ENCODE peak calls at places on chromosomes 5 and 9, in seven cellular contexts. U is sigmoid colon, M is heart right ventricle, S is mammary epithelial cell, C is endothelial cell, A is stomach, G is thoracic aorta. L is an unnamed sample.
A peak's percentile ranks its signal among the peaks of the same experiment; 100 is the strongest.

GRCh38 chr5:39714036-39714698 is 289.4 kb upstream of the DAB2 start:
- DNase-seq in U (no peak), M (peak; percentile 7), S (peak; percentile 64), C (peak; percentile 45), A (peak; percentile 52), G (no peak), L (peak; percentile 64)

GRCh38 chr5:79001471-79001870 is 16.4 kb upstream of the ARSB start:
- DNase-seq in U (no peak), M (no peak), S (no peak), C (no peak), A (no peak), G (no peak), L (peak; percentile 13)

GRCh38 chr5:112735702-112736101 is 2.0 kb upstream of the APC start:
- DNase-seq in U (no peak), M (no peak), S (peak; percentile 22), C (no peak), A (no peak), G (no peak), L (peak; percentile 64)

GRCh38 chr5:11504794-11505193 is 399.5 kb downstream of the CTNND2 start:
- DNase-seq in U (no peak), M (no peak), S (no peak), C (no peak), A (no peak), G (no peak), L (no peak)

GRCh38 chr9:94799578-94800264 is 73.2 kb downstream of the AOPEP start:
- DNase-seq in U (no peak), M (no peak), S (peak; percentile 47), C (no peak), A (no peak), G (no peak), L (peak; percentile 43)

GRCh38 chr5:39716532-39716971 is 291.8 kb upstream of the DAB2 start:
- DNase-seq in U (no peak), M (peak; percentile 4), S (peak; percentile 31), C (peak; percentile 51), A (peak; percentile 58), G (no peak), L (peak; percentile 44)

GRCh38 chr9:135566552-135566951 is 5.0 kb downstream of the PAEP start:
- DNase-seq in U (peak; percentile 19), M (no peak), S (peak; percentile 18), C (no peak), A (peak; percentile 18), G (no peak), L (no peak)

GRCh38 chr5:139638090-139638735 is 9.9 kb upstream of the CXXC5 start:
- DNase-seq in U (peak; percentile 92), M (peak; percentile 86), S (no peak), C (peak; percentile 55), A (peak; percentile 86), G (peak; percentile 61), L (peak; percentile 90)

GRCh38 chr9:95874989-95875304 is 544 bp upstream of the ERCC6L2 start:
- DNase-seq in U (peak; percentile 79), M (peak; percentile 63), S (peak; percentile 52), C (peak; percentile 27), A (peak; percentile 44), G (peak; percentile 6), L (peak; percentile 49)

GRCh38 chr5:175059687-175060194 is 335.4 kb downstream of the MSX2 start:
- DNase-seq in U (peak; percentile 63), M (peak; percentile 41), S (no peak), C (peak; percentile 77), A (no peak), G (peak; percentile 8), L (peak; percentile 3)

GRCh38 chr5:55903121-55903701 is 52.1 kb downstream of the IL31RA start:
- DNase-seq in U (no peak), M (no peak), S (peak; percentile 29), C (no peak), A (no peak), G (no peak), L (no peak)

GRCh38 chr5:118208031-118208453 is 780.3 kb downstream of the DTWD2 start:
- DNase-seq in U (no peak), M (no peak), S (no peak), C (no peak), A (no peak), G (no peak), L (no peak)

GRCh38 chr5:78113689-78114088 is 180.8 kb downstream of the AP3B1 start:
- DNase-seq in U (no peak), M (no peak), S (no peak), C (no peak), A (no peak), G (no peak), L (no peak)

GRCh38 chr9:87876708-87877107 is 6.0 kb upstream of the SPATA31E1 start:
- DNase-seq in U (no peak), M (no peak), S (no peak), C (no peak), A (no peak), G (no peak), L (no peak)

GRCh38 chr5:138775034-138775433 is 21.8 kb downstream of the CTNNA1 start:
- DNase-seq in U (no peak), M (no peak), S (no peak), C (no peak), A (no peak), G (no peak), L (no peak)

GRCh38 chr9:112572416-112572815 is 85.8 kb downstream of the KIAA1958 start:
- DNase-seq in U (no peak), M (no peak), S (no peak), C (no peak), A (no peak), G (no peak), L (no peak)
- TF ChIP-seq CTCF in U (no peak), M (no peak), S (no peak), C (no peak), A (no peak), G (no peak), L (no peak)

GRCh38 chr9:18190671-18191374 is 283.1 kb upstream of the ADAMTSL1 start:
- DNase-seq in U (peak; percentile 48), M (no peak), S (no peak), C (no peak), A (no peak), G (no peak), L (no peak)
- TF ChIP-seq CTCF in U (no peak), M (no peak), S (peak; percentile 22), C (no peak), A (no peak), G (no peak), L (no peak)

GRCh38 chr5:41517909-41518308 is 7.5 kb upstream of the PLCXD3 start:
- DNase-seq in U (no peak), M (no peak), S (no peak), C (no peak), A (no peak), G (no peak), L (peak; percentile 7)

GRCh38 chr5:41522193-41522786 is 11.9 kb upstream of the PLCXD3 start:
- DNase-seq in U (no peak), M (no peak), S (no peak), C (no peak), A (no peak), G (no peak), L (no peak)

GRCh38 chr5:41524174-41524573 is 13.8 kb upstream of the PLCXD3 start:
- DNase-seq in U (no peak), M (no peak), S (no peak), C (no peak), A (no peak), G (no peak), L (no peak)

DNA sequence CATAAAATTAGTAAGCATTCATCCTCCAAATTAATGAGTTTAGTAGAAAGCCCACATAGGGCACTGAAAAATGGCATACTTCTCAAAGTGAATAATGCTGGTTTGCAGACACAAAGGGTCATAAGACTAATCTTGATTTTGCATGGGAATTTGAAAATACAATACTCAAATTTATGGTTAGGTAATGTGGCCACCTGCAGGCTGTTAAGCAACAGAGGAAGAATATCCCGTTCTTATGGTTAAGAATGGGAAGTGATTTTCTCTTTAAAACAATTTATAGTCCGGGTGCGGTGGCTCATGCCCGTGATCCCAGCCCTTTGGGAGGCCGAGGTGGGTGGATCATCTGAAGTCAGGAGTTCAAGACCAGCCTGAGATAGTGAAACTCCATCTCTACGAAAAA is 9.4 kb upstream of the PLCXD3 start:
- DNase-seq in U (no peak), M (no peak), S (no peak), C (no peak), A (no peak), G (no peak), L (no peak)
- TF ChIP-seq CTCF in U (no peak), M (peak; percentile 19), S (peak; percentile 5), C (no peak), A (no peak), G (no peak), L (no peak)

DNA sequence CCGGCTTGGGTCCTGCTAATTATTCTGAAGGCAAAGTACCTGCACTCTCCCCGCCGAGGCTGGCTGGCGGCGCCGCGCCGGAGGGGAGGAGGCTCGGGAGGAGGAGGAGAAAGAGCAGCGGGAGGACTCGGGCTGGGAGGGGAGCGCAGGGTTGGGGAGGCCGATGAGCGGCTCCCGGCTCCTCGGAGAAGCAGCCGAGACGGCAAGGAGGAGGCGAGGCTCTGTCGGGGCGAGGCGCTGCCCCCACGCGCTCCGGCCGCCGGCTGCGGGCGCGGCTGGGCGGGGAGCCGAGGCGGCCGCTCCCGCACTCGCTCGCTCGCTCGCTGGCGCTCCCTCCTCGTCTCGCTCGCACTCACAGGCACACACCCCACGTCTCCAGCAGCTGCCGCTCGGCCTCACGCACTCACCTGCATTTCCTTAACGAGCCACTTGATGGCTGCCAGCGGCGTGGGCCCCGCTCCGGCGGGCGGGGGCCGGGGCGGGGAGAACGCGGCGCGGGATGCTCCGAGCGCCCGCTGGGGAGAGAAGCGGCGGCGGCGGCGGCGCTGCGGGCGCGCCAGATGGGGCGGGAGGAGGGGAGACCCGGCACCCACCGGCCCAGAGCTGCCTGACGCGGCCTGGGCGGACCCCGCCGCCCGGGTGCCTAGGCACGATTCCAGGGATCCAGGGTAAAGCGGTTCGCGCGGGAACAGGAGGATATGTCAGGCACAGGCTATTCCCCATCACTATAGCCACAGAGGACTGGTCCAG is at the start of gene PTPRD:
- DNase-seq in U (no peak), M (no peak), S (peak; percentile 56), C (peak; percentile 59), A (peak; percentile 67), G (no peak), L (peak; percentile 1)
- TF ChIP-seq CTCF in U (no peak), M (no peak), S (peak; percentile 18), C (peak; percentile 35), A (peak; percentile 15), G (no peak), L (no peak)

GRCh38 chr9:107293555-107294085 is 10.5 kb downstream of the RAD23B start:
- DNase-seq in U (no peak), M (no peak), S (no peak), C (no peak), A (no peak), G (no peak), L (no peak)

GRCh38 chr9:107295995-107296394 is 12.9 kb downstream of the RAD23B start:
- DNase-seq in U (no peak), M (no peak), S (no peak), C (no peak), A (no peak), G (no peak), L (no peak)

GRCh38 chr9:107294756-107295155 is 11.7 kb downstream of the RAD23B start:
- DNase-seq in U (no peak), M (no peak), S (no peak), C (no peak), A (no peak), G (no peak), L (no peak)

GRCh38 chr9:107299437-107299836 is 16.4 kb downstream of the RAD23B start:
- DNase-seq in U (no peak), M (no peak), S (no peak), C (no peak), A (no peak), G (no peak), L (no peak)
- TF ChIP-seq CTCF in U (no peak), M (no peak), S (peak; percentile 21), C (peak; percentile 30), A (no peak), G (no peak), L (peak; percentile 33)